ENCODE peak calls at places on chromosome 10, in four cellular contexts. M is K562, B is SK-N-SH, Z is HepG2. E is an unnamed sample.

GRCh38 chr10:690227-691161 is 1.0 kb upstream of the DIP2C start:
- DNase-seq in Z (no peak), M (no peak), B (no peak), E (no peak)

GRCh38 chr10:78255214-78255613 is 221.6 kb downstream of the RPS24 start:
- DNase-seq in B (no peak), Z (no peak), M (peak), E (no peak)

GRCh38 chr10:45575966-45576597 is 96.5 kb downstream of the ZFAND4 start:
- DNase-seq in M (peak), B (no peak), Z (peak), E (no peak)

GRCh38 chr10:34821587-34822585 is 6.8 kb upstream of the PARD3 start:
- DNase-seq in Z (no peak), B (no peak), M (no peak), E (no peak)

GRCh38 chr10:61673360-61673759 is 10.6 kb downstream of the CABCOCO1 start:
- DNase-seq in M (no peak), B (peak), Z (no peak), E (no peak)

GRCh38 chr10:89217057-89217990 is 10.2 kb upstream of the CH25H start:
- DNase-seq in B (peak), Z (peak), M (peak), E (peak)

GRCh38 chr10:87862644-87863101 is 660 bp downstream of the KLLN start:
- DNase-seq in Z (no peak), M (no peak), B (no peak), E (no peak)

GRCh38 chr10:45514283-45515270 is 140.6 kb downstream of the ALOX5 start:
- DNase-seq in M (no peak), Z (peak), B (peak), E (no peak)

GRCh38 chr10:84685047-84685660 is 356.8 kb downstream of the CCSER2 start:
- DNase-seq in B (no peak), M (no peak), Z (no peak), E (no peak)

GRCh38 chr10:5512881-5513698 is 11.7 kb upstream of the CALML3 start:
- DNase-seq in Z (no peak), B (no peak), M (no peak), E (no peak)

GRCh38 chr10:33129987-33130386 is 172.0 kb upstream of the ITGB1 start:
- DNase-seq in M (no peak), B (no peak), Z (no peak), E (no peak)

GRCh38 chr10:63057509-63057908 is 75.6 kb upstream of the NRBF2 start:
- DNase-seq in Z (no peak), B (no peak), M (no peak), E (no peak)

GRCh38 chr10:11104772-11105675 is 87.4 kb downstream of the CELF2 start:
- DNase-seq in M (peak), Z (no peak), B (no peak), E (no peak)

GRCh38 chr10:112262556-112262955 is 20.6 kb upstream of the TECTB start:
- DNase-seq in Z (no peak), B (no peak), M (no peak), E (no peak)

GRCh38 chr10:51171946-51172345 is 97.7 kb downstream of the PRKG1 start:
- DNase-seq in M (no peak), B (no peak), Z (no peak), E (no peak)

GRCh38 chr10:79045566-79046175 is 23.1 kb upstream of the ZMIZ1 start:
- DNase-seq in Z (no peak), B (no peak), M (no peak), E (no peak)

GRCh38 chr10:75234683-75235374 is 928 bp downstream of the COMTD1 start:
- DNase-seq in B (peak), Z (no peak), M (peak), E (no peak)

GRCh38 chr10:31770307-31770902 is 158.2 kb downstream of the ARHGAP12 start:
- DNase-seq in B (peak), Z (peak), M (peak), E (no peak)

GRCh38 chr10:130491011-130491697 is 355.0 kb downstream of the GLRX3 start:
- DNase-seq in M (no peak), Z (no peak), B (no peak), E (no peak)

GRCh38 chr10:64426745-64427144 is 905.5 kb downstream of the REEP3 start:
- DNase-seq in Z (no peak), B (no peak), M (no peak), E (no peak)

GRCh38 chr10:97895084-97895483 is 45.4 kb downstream of the GOLGA7B start:
- DNase-seq in Z (no peak), B (no peak), M (no peak), E (no peak)
- TF ChIP-seq ZBTB33 in Z (no peak), B (no peak), M (no peak), E (no peak)

DNA sequence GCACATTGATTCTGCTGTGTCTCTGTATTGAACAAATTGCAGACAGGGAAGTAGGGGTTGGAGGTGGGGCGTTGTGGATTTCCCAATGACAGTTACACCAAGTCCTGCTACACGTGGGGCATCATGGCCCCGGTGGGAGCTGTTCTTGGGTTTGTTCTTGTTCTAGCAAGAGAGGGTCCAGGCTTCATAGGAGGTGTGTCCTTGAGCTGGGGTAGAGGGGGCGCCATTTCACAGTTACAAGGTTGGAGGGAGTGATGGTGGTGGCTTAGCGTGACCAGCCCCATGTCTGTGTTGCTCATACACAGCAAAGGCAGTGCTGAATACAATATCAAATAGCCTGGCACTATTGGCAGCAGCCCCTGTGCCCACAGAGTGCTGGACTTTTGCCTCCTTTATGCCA is 15.7 kb downstream of the SH2D4B start:
- DNase-seq in Z (no peak), B (no peak), M (no peak), E (no peak)
- TF ChIP-seq CTCF in Z (no peak), B (no peak), M (no peak), E (no peak)

GRCh38 chr10:49655099-49655498 is 24.4 kb upstream of the C10orf53 start:
- DNase-seq in Z (no peak), M (no peak), B (no peak), E (no peak)

GRCh38 chr10:49653530-49653929 is 25.9 kb upstream of the C10orf53 start:
- DNase-seq in M (no peak), Z (no peak), B (no peak), E (no peak)

GRCh38 chr10:49654036-49654693 is 25.3 kb upstream of the C10orf53 start:
- DNase-seq in Z (no peak), B (no peak), M (no peak), E (no peak)

GRCh38 chr10:49657606-49658005 is 21.8 kb upstream of the C10orf53 start:
- DNase-seq in M (no peak), B (no peak), Z (no peak), E (no peak)

GRCh38 chr10:49656845-49657493 is 22.5 kb upstream of the C10orf53 start:
- DNase-seq in B (no peak), Z (no peak), M (no peak), E (no peak)
- TF ChIP-seq ZBTB33 in B (no peak), Z (no peak), M (no peak), E (no peak)

DNA sequence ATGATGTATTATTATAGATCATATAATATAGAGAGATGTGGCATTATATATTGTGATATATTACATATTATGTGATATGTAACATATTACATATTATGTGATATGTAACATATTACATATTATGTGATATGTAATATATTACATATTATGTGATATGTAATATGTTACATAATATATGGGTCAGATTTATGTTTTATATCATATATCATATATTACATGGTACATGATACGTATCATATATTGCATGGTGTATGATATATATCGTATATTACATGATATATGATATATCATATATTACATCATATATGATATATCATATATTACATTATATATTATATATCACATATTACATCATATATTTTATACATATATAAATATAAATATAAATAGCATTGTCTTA is 164.1 kb upstream of the NEBL start:
- DNase-seq in M (no peak), Z (no peak), B (no peak), E (no peak)
- TF ChIP-seq CTCF in M (no peak), Z (no peak), B (no peak), E (no peak)

DNA sequence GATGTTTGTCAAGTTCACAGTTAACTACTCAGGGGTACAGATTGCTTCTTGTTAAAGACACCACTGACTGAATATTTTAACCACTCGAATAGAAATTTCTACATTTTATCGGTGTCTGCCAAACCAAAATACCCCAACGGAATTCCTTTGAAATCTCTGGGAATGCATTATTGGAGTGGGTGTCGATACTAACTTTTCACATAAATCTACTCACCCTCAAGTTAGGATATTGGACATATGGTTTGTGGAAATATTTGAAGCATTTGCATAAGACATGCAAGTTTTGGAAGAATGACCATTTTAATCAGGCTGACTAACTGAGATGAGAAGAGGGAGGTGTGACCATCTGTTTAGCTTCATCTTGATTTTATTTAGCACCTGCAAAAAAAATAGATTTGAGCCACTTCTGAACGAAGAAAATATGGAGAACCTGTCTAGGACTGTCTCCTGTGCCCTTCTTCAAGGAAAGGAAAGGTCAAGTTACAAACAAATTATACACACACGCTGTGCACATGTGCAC is 61.2 kb downstream of the KLF6 start:
- DNase-seq in B (no peak), Z (no peak), M (no peak), E (no peak)
- TF ChIP-seq ZBTB33 in B (no peak), Z (no peak), M (no peak), E (no peak)

GRCh38 chr10:115129752-115130151 is 36.6 kb downstream of the ATRNL1 start:
- DNase-seq in M (peak), Z (peak), B (peak), E (peak)
- TF ChIP-seq CTCF in M (peak), Z (no peak), B (peak), E (peak)

E was measured in HCT116.